ENCODE peak calls at places on chromosomes 16 and 17, in six cellular contexts. G, D, X, U, K and W are unnamed samples.

GRCh38 chr17:81715107-81715871 is 3.2 kb downstream of the SLC25A10 start:
- DNase-seq in G (no peak), D (peak), X (no peak), U (no peak), K (no peak), W (no peak)

GRCh38 chr16:86928517-86929148 is 350.3 kb downstream of the FOXL1 start:
- DNase-seq in G (no peak), D (no peak), X (no peak), U (no peak), K (no peak), W (peak)

GRCh38 chr17:50615818-50616217 is 18.9 kb upstream of the ABCC3 start:
- DNase-seq in G (no peak), D (no peak), X (no peak), U (no peak), K (no peak), W (no peak)

GRCh38 chr16:71499775-71500364 is 10.7 kb upstream of the ZNF19 start:
- DNase-seq in G (peak), D (peak), X (peak), U (no peak), K (no peak), W (peak)

GRCh38 chr17:80263253-80264047 is 2.8 kb downstream of the RNF213 start:
- DNase-seq in G (no peak), D (peak), X (peak), U (peak), K (peak), W (peak)

GRCh38 chr16:31181102-31181830 is 1.3 kb downstream of the FUS start:
- DNase-seq in G (no peak), D (peak), X (peak), U (no peak), K (peak), W (peak)

GRCh38 chr17:82864721-82865240 is 25.0 kb upstream of the ZNF750 start:
- DNase-seq in G (no peak), D (no peak), X (no peak), U (no peak), K (no peak), W (no peak)

GRCh38 chr16:81831722-81832126 is 52.6 kb downstream of the PLCG2 start:
- DNase-seq in G (no peak), D (peak), X (no peak), U (no peak), K (no peak), W (no peak)

GRCh38 chr16:68090109-68090508 is 4.9 kb downstream of the NFATC3 start:
- DNase-seq in G (no peak), D (no peak), X (no peak), U (no peak), K (no peak), W (no peak)

GRCh38 chr17:73610331-73610911 is 33.8 kb downstream of the SDK2 start:
- DNase-seq in G (no peak), D (no peak), X (no peak), U (no peak), K (no peak), W (no peak)

GRCh38 chr17:36727577-36727976 is 126.2 kb downstream of the MRM1 start:
- DNase-seq in G (no peak), D (no peak), X (no peak), U (no peak), K (no peak), W (no peak)

GRCh38 chr16:88487920-88488842 is 35.1 kb downstream of the ZFPM1 start:
- DNase-seq in G (no peak), D (peak), X (no peak), U (no peak), K (no peak), W (no peak)

GRCh38 chr16:85006639-85007038 is 4.7 kb downstream of the ZDHHC7 start:
- DNase-seq in G (no peak), D (no peak), X (no peak), U (no peak), K (no peak), W (peak)

GRCh38 chr17:79276824-79277223 is 202.2 kb downstream of the ENGASE start:
- DNase-seq in G (no peak), D (no peak), X (no peak), U (no peak), K (no peak), W (no peak)

GRCh38 chr16:67244387-67245188 is 2.7 kb downstream of the FHOD1 start:
- DNase-seq in G (peak), D (peak), X (peak), U (peak), K (peak), W (peak)

GRCh38 chr17:50840311-50840851 is 5.0 kb downstream of the WFIKKN2 start:
- DNase-seq in G (no peak), D (peak), X (no peak), U (no peak), K (no peak), W (no peak)

GRCh38 chr16:24970708-24971107 is 44.5 kb downstream of the ARHGAP17 start:
- DNase-seq in G (no peak), D (peak), X (no peak), U (no peak), K (no peak), W (no peak)

GRCh38 chr16:47565454-47565853 is 104.3 kb downstream of the PHKB start:
- DNase-seq in G (no peak), D (peak), X (peak), U (no peak), K (no peak), W (peak)

GRCh38 chr17:16442141-16442540 is 26.8 kb downstream of the TRPV2 start:
- DNase-seq in G (no peak), D (no peak), X (peak), U (no peak), K (no peak), W (peak)

GRCh38 chr16:280552-280951 is at the start of gene ARHGDIG:
- DNase-seq in G (no peak), D (no peak), X (no peak), U (no peak), K (no peak), W (no peak)

GRCh38 chr16:49441366-49441780 is 67.8 kb downstream of the C16orf78 start:
- DNase-seq in G (no peak), D (peak), X (peak), U (no peak), K (no peak), W (no peak)

GRCh38 chr16:3021449-3022207 is 1.5 kb downstream of the TNFRSF12A start:
- DNase-seq in G (peak), D (peak), X (peak), U (peak), K (peak), W (peak)

DNA sequence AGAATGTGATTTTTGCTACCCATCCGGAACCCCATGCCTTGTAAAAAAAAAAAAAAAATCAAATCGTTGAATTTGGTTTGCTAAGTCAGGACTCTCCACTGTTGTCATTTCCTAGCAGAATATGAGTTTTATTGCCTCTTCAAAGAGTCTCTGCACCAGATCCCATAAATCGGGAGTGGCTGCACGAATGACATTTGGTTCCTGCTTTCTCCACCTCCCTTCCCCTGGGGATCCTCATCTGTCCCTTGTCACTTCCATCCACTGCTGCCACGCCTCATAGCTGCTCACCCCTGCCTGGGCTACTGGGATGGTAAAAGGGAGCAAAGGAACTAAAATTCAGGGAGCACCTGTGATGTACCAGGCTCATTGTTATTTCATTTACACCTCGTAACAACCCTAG is 312 bp upstream of the KRT36 start:
- DNase-seq in G (no peak), D (no peak), X (no peak), U (no peak), K (no peak), W (no peak)
- H3K4me3 ChIP-seq in G (no peak), D (no peak), X (no peak), U (no peak), K (no peak), W (no peak)

GRCh38 chr17:5023588-5024147 is 11.6 kb downstream of the SLC52A1 start:
- DNase-seq in G (no peak), D (no peak), X (no peak), U (no peak), K (no peak), W (no peak)

GRCh38 chr17:5020502-5021023 is 14.7 kb downstream of the SLC52A1 start:
- DNase-seq in G (no peak), D (no peak), X (no peak), U (no peak), K (no peak), W (no peak)

GRCh38 chr17:5022171-5022711 is 13.0 kb downstream of the SLC52A1 start:
- DNase-seq in G (no peak), D (no peak), X (no peak), U (no peak), K (no peak), W (no peak)

GRCh38 chr17:5024604-5025003 is 10.6 kb downstream of the SLC52A1 start:
- DNase-seq in G (no peak), D (no peak), X (no peak), U (no peak), K (no peak), W (no peak)

GRCh38 chr17:5019475-5019956 is 15.7 kb downstream of the SLC52A1 start:
- DNase-seq in G (no peak), D (no peak), X (peak), U (no peak), K (no peak), W (no peak)
- TF ChIP-seq CTCF in G (peak), D (no peak), X (peak), U (no peak), K (no peak), W (peak)

GRCh38 chr17:63250830-63251229 is 195.3 kb downstream of the CYB561 start:
- DNase-seq in G (no peak), D (no peak), X (peak), U (no peak), K (no peak), W (no peak)
- H3K4me3 ChIP-seq in G (no peak), D (no peak), X (no peak), U (no peak), K (no peak), W (no peak)

DNA sequence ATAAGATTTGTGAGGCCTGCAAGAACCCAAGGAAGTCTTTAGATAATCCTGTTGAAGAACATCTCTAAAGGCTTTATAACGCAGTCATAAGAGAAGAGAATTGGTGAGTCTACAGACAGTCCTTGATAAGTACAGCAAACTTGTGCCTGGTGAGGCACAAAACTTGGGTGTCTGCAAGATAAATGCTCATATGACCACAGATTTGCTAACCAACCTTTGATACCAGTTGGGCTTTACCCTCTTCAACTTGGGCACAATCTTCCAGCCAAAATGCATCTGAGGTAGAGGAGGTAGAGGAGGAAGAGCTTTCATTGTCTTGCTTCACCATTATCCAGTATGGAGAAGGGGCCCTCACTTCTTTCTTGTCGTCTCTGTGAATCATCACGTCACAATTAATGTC is 16.9 kb downstream of the PDZD9 start:
- DNase-seq in G (no peak), D (no peak), X (no peak), U (no peak), K (no peak), W (no peak)
- TF ChIP-seq CTCF in G (no peak), D (no peak), X (no peak), U (no peak), K (no peak), W (no peak)

GRCh38 chr17:72515291-72516065 is 394.7 kb downstream of the SOX9 start:
- DNase-seq in G (no peak), D (no peak), X (peak), U (no peak), K (no peak), W (peak)
- H3K4me3 ChIP-seq in G (no peak), D (no peak), X (peak), U (no peak), K (no peak), W (no peak)